ENCODE peak calls at places on chromosomes 12 and 14, in nine cellular contexts. One of them, this sample, is unnamed.

GRCh38 chr12:1047898-1048660 is 57.1 kb downstream of the ERC1 start:
- DNase-seq in neural progenitor cell: no peak
- DNase-seq in PC-9: no peak
- DNase-seq in astrocyte of the cerebellum: no peak
- DNase-seq in lower lobe of right lung: no peak
- DNase-seq in endothelial cell of umbilical vein: peak
- DNase-seq in HCT116: no peak
- DNase-seq in A549: no peak
- DNase-seq in fibroblast of lung: peak
- DNase-seq in this sample: no peak

GRCh38 chr14:100296106-100296651 is 10.1 kb downstream of the SLC25A29 start:
- DNase-seq in neural progenitor cell: no peak
- DNase-seq in PC-9: no peak
- DNase-seq in astrocyte of the cerebellum: no peak
- DNase-seq in lower lobe of right lung: peak
- DNase-seq in endothelial cell of umbilical vein: no peak
- DNase-seq in HCT116: no peak
- DNase-seq in A549: no peak
- DNase-seq in fibroblast of lung: no peak
- DNase-seq in this sample: no peak

GRCh38 chr12:123966596-123966995 is 6.0 kb downstream of the CCDC92 start:
- DNase-seq in neural progenitor cell: no peak
- DNase-seq in PC-9: no peak
- DNase-seq in astrocyte of the cerebellum: peak
- DNase-seq in lower lobe of right lung: no peak
- DNase-seq in endothelial cell of umbilical vein: no peak
- DNase-seq in HCT116: no peak
- DNase-seq in A549: no peak
- DNase-seq in fibroblast of lung: peak
- DNase-seq in this sample: no peak

GRCh38 chr12:57896437-57897201 is 44.7 kb upstream of the ATP23 start:
- DNase-seq in neural progenitor cell: peak
- DNase-seq in PC-9: peak
- DNase-seq in astrocyte of the cerebellum: no peak
- DNase-seq in lower lobe of right lung: peak
- DNase-seq in endothelial cell of umbilical vein: peak
- DNase-seq in HCT116: no peak
- DNase-seq in A549: peak
- DNase-seq in fibroblast of lung: peak
- DNase-seq in this sample: no peak

GRCh38 chr12:92928431-92928961 is 599 bp downstream of the EEA1 start:
- DNase-seq in neural progenitor cell: no peak
- DNase-seq in PC-9: no peak
- DNase-seq in astrocyte of the cerebellum: no peak
- DNase-seq in lower lobe of right lung: peak
- DNase-seq in endothelial cell of umbilical vein: peak
- DNase-seq in HCT116: no peak
- DNase-seq in A549: peak
- DNase-seq in fibroblast of lung: peak
- DNase-seq in this sample: no peak

GRCh38 chr14:104118006-104118844 is 20.2 kb upstream of the KIF26A start:
- DNase-seq in neural progenitor cell: no peak
- DNase-seq in PC-9: no peak
- DNase-seq in astrocyte of the cerebellum: no peak
- DNase-seq in lower lobe of right lung: no peak
- DNase-seq in endothelial cell of umbilical vein: no peak
- DNase-seq in HCT116: no peak
- DNase-seq in A549: no peak
- DNase-seq in fibroblast of lung: no peak
- DNase-seq in this sample: no peak

GRCh38 chr12:110355080-110355479 is 48.4 kb downstream of the ANAPC7 start:
- DNase-seq in neural progenitor cell: peak
- DNase-seq in PC-9: no peak
- DNase-seq in astrocyte of the cerebellum: no peak
- DNase-seq in lower lobe of right lung: no peak
- DNase-seq in endothelial cell of umbilical vein: no peak
- DNase-seq in HCT116: peak
- DNase-seq in A549: peak
- DNase-seq in fibroblast of lung: peak
- DNase-seq in this sample: no peak

GRCh38 chr12:124786065-124786964 is 77.3 kb downstream of the SCARB1 start:
- DNase-seq in neural progenitor cell: peak
- DNase-seq in PC-9: no peak
- DNase-seq in astrocyte of the cerebellum: peak
- DNase-seq in lower lobe of right lung: peak
- DNase-seq in endothelial cell of umbilical vein: peak
- DNase-seq in HCT116: no peak
- DNase-seq in A549: peak
- DNase-seq in fibroblast of lung: peak
- DNase-seq in this sample: peak

GRCh38 chr14:95299271-95299670 is 20.4 kb downstream of the CLMN start:
- DNase-seq in neural progenitor cell: no peak
- DNase-seq in PC-9: no peak
- DNase-seq in astrocyte of the cerebellum: no peak
- DNase-seq in lower lobe of right lung: no peak
- DNase-seq in endothelial cell of umbilical vein: no peak
- DNase-seq in HCT116: no peak
- DNase-seq in A549: no peak
- DNase-seq in fibroblast of lung: no peak
- DNase-seq in this sample: no peak

GRCh38 chr12:28795306-28795705 is 353.8 kb upstream of the FAR2 start:
- DNase-seq in neural progenitor cell: no peak
- DNase-seq in PC-9: no peak
- DNase-seq in astrocyte of the cerebellum: no peak
- DNase-seq in lower lobe of right lung: no peak
- DNase-seq in endothelial cell of umbilical vein: no peak
- DNase-seq in HCT116: no peak
- DNase-seq in A549: peak
- DNase-seq in fibroblast of lung: peak
- DNase-seq in this sample: no peak

GRCh38 chr12:100675432-100675831 is 101.9 kb downstream of the GAS2L3 start:
- DNase-seq in neural progenitor cell: no peak
- DNase-seq in PC-9: no peak
- DNase-seq in astrocyte of the cerebellum: peak
- DNase-seq in lower lobe of right lung: no peak
- DNase-seq in endothelial cell of umbilical vein: peak
- DNase-seq in HCT116: no peak
- DNase-seq in A549: no peak
- DNase-seq in fibroblast of lung: peak
- DNase-seq in this sample: peak

GRCh38 chr14:99938896-99939295 is 126.3 kb upstream of the EVL start:
- DNase-seq in neural progenitor cell: no peak
- DNase-seq in PC-9: no peak
- DNase-seq in astrocyte of the cerebellum: no peak
- DNase-seq in lower lobe of right lung: no peak
- DNase-seq in endothelial cell of umbilical vein: no peak
- DNase-seq in HCT116: no peak
- DNase-seq in A549: no peak
- DNase-seq in fibroblast of lung: no peak
- DNase-seq in this sample: no peak

GRCh38 chr12:65962921-65963883 is 138.9 kb downstream of the HMGA2 start:
- DNase-seq in neural progenitor cell: peak
- DNase-seq in PC-9: no peak
- DNase-seq in astrocyte of the cerebellum: peak
- DNase-seq in lower lobe of right lung: no peak
- DNase-seq in endothelial cell of umbilical vein: peak
- DNase-seq in HCT116: peak
- DNase-seq in A549: peak
- DNase-seq in fibroblast of lung: peak
- DNase-seq in this sample: no peak

GRCh38 chr14:67447033-67447381 is 35.0 kb upstream of the PLEK2 start:
- DNase-seq in neural progenitor cell: no peak
- DNase-seq in PC-9: no peak
- DNase-seq in astrocyte of the cerebellum: no peak
- DNase-seq in lower lobe of right lung: no peak
- DNase-seq in endothelial cell of umbilical vein: no peak
- DNase-seq in HCT116: no peak
- DNase-seq in A549: no peak
- DNase-seq in fibroblast of lung: no peak
- DNase-seq in this sample: no peak

GRCh38 chr14:45128963-45129629 is 5.2 kb downstream of the FKBP3 start:
- DNase-seq in neural progenitor cell: no peak
- DNase-seq in PC-9: no peak
- DNase-seq in astrocyte of the cerebellum: no peak
- DNase-seq in lower lobe of right lung: no peak
- DNase-seq in endothelial cell of umbilical vein: no peak
- DNase-seq in HCT116: no peak
- DNase-seq in A549: no peak
- DNase-seq in fibroblast of lung: no peak
- DNase-seq in this sample: no peak

GRCh38 chr14:55221186-55221585 is 29.8 kb upstream of the DLGAP5 start:
- DNase-seq in neural progenitor cell: no peak
- DNase-seq in PC-9: no peak
- DNase-seq in astrocyte of the cerebellum: no peak
- DNase-seq in lower lobe of right lung: no peak
- DNase-seq in endothelial cell of umbilical vein: peak
- DNase-seq in HCT116: no peak
- DNase-seq in A549: no peak
- DNase-seq in fibroblast of lung: peak
- DNase-seq in this sample: no peak

GRCh38 chr14:74400328-74400727 is 25.7 kb downstream of the SYNDIG1L start:
- DNase-seq in neural progenitor cell: peak
- DNase-seq in PC-9: no peak
- DNase-seq in astrocyte of the cerebellum: no peak
- DNase-seq in lower lobe of right lung: no peak
- DNase-seq in endothelial cell of umbilical vein: no peak
- DNase-seq in HCT116: peak
- DNase-seq in A549: peak
- DNase-seq in fibroblast of lung: no peak
- DNase-seq in this sample: no peak

GRCh38 chr12:56032006-56032405 is 9.7 kb upstream of the RPS26 start:
- DNase-seq in neural progenitor cell: no peak
- DNase-seq in PC-9: no peak
- DNase-seq in astrocyte of the cerebellum: no peak
- DNase-seq in lower lobe of right lung: no peak
- DNase-seq in endothelial cell of umbilical vein: no peak
- DNase-seq in HCT116: no peak
- DNase-seq in A549: no peak
- DNase-seq in fibroblast of lung: no peak
- DNase-seq in this sample: no peak

GRCh38 chr12:26938660-26939185 is 453 bp downstream of the FGFR1OP2 start:
- DNase-seq in neural progenitor cell: no peak
- DNase-seq in PC-9: no peak
- DNase-seq in astrocyte of the cerebellum: no peak
- DNase-seq in lower lobe of right lung: no peak
- DNase-seq in endothelial cell of umbilical vein: no peak
- DNase-seq in HCT116: peak
- DNase-seq in A549: no peak
- DNase-seq in fibroblast of lung: no peak
- DNase-seq in this sample: no peak

GRCh38 chr14:74792249-74793039 is 29.3 kb downstream of the YLPM1 start:
- DNase-seq in neural progenitor cell: no peak
- DNase-seq in PC-9: no peak
- DNase-seq in astrocyte of the cerebellum: no peak
- DNase-seq in lower lobe of right lung: no peak
- DNase-seq in endothelial cell of umbilical vein: peak
- DNase-seq in HCT116: no peak
- DNase-seq in A549: no peak
- DNase-seq in fibroblast of lung: peak
- DNase-seq in this sample: no peak

GRCh38 chr12:77120156-77120555 is 54.8 kb upstream of the E2F7 start:
- DNase-seq in neural progenitor cell: no peak
- DNase-seq in PC-9: no peak
- DNase-seq in astrocyte of the cerebellum: no peak
- DNase-seq in lower lobe of right lung: no peak
- DNase-seq in endothelial cell of umbilical vein: peak
- DNase-seq in HCT116: peak
- DNase-seq in A549: peak
- DNase-seq in fibroblast of lung: peak
- DNase-seq in this sample: peak

GRCh38 chr14:86388216-86388615 is 858.3 kb downstream of the FLRT2 start:
- DNase-seq in neural progenitor cell: no peak
- DNase-seq in PC-9: no peak
- DNase-seq in astrocyte of the cerebellum: no peak
- DNase-seq in lower lobe of right lung: no peak
- DNase-seq in endothelial cell of umbilical vein: no peak
- DNase-seq in HCT116: no peak
- DNase-seq in A549: no peak
- DNase-seq in fibroblast of lung: no peak
- DNase-seq in this sample: no peak

GRCh38 chr12:75892779-75893408 is 138.7 kb downstream of the PHLDA1 start:
- DNase-seq in neural progenitor cell: no peak
- DNase-seq in PC-9: peak
- DNase-seq in astrocyte of the cerebellum: peak
- DNase-seq in lower lobe of right lung: no peak
- DNase-seq in endothelial cell of umbilical vein: no peak
- DNase-seq in HCT116: no peak
- DNase-seq in A549: no peak
- DNase-seq in fibroblast of lung: peak
- DNase-seq in this sample: no peak

GRCh38 chr12:53231859-53232640 is at the start of gene RARG:
- DNase-seq in neural progenitor cell: peak
- DNase-seq in PC-9: peak
- DNase-seq in astrocyte of the cerebellum: no peak
- DNase-seq in lower lobe of right lung: peak
- DNase-seq in endothelial cell of umbilical vein: no peak
- DNase-seq in HCT116: no peak
- DNase-seq in A549: peak
- DNase-seq in fibroblast of lung: peak
- DNase-seq in this sample: no peak
- H3K4me3 ChIP-seq in neural progenitor cell: peak
- H3K4me3 ChIP-seq in PC-9: peak
- H3K4me3 ChIP-seq in astrocyte of the cerebellum: peak
- H3K4me3 ChIP-seq in lower lobe of right lung: peak
- H3K4me3 ChIP-seq in endothelial cell of umbilical vein: peak
- H3K4me3 ChIP-seq in HCT116: peak
- H3K4me3 ChIP-seq in A549: peak
- H3K4me3 ChIP-seq in fibroblast of lung: peak
- H3K4me3 ChIP-seq in this sample: peak

GRCh38 chr12:46386360-46386867 is 13.8 kb upstream of the SLC38A2 start:
- DNase-seq in neural progenitor cell: no peak
- DNase-seq in PC-9: no peak
- DNase-seq in astrocyte of the cerebellum: peak
- DNase-seq in lower lobe of right lung: no peak
- DNase-seq in endothelial cell of umbilical vein: peak
- DNase-seq in HCT116: no peak
- DNase-seq in A549: peak
- DNase-seq in fibroblast of lung: peak
- DNase-seq in this sample: peak
- H3K4me3 ChIP-seq in neural progenitor cell: no peak
- H3K4me3 ChIP-seq in PC-9: peak
- H3K4me3 ChIP-seq in astrocyte of the cerebellum: no peak
- H3K4me3 ChIP-seq in lower lobe of right lung: peak
- H3K4me3 ChIP-seq in endothelial cell of umbilical vein: no peak
- H3K4me3 ChIP-seq in HCT116: no peak
- H3K4me3 ChIP-seq in A549: peak
- H3K4me3 ChIP-seq in fibroblast of lung: no peak
- H3K4me3 ChIP-seq in this sample: no peak

GRCh38 chr12:24302708-24303107 is 353.2 kb upstream of the SOX5 start:
- DNase-seq in neural progenitor cell: no peak
- DNase-seq in PC-9: no peak
- DNase-seq in astrocyte of the cerebellum: no peak
- DNase-seq in lower lobe of right lung: no peak
- DNase-seq in endothelial cell of umbilical vein: no peak
- DNase-seq in HCT116: no peak
- DNase-seq in A549: no peak
- DNase-seq in fibroblast of lung: no peak
- DNase-seq in this sample: no peak
- H3K4me3 ChIP-seq in neural progenitor cell: no peak
- H3K4me3 ChIP-seq in PC-9: no peak
- H3K4me3 ChIP-seq in astrocyte of the cerebellum: no peak
- H3K4me3 ChIP-seq in lower lobe of right lung: no peak
- H3K4me3 ChIP-seq in endothelial cell of umbilical vein: no peak
- H3K4me3 ChIP-seq in HCT116: no peak
- H3K4me3 ChIP-seq in A549: no peak
- H3K4me3 ChIP-seq in fibroblast of lung: no peak
- H3K4me3 ChIP-seq in this sample: no peak

GRCh38 chr12:121789233-121789781 is 4.2 kb downstream of the RHOF start:
- DNase-seq in neural progenitor cell: no peak
- DNase-seq in PC-9: no peak
- DNase-seq in astrocyte of the cerebellum: no peak
- DNase-seq in lower lobe of right lung: no peak
- DNase-seq in endothelial cell of umbilical vein: no peak
- DNase-seq in HCT116: no peak
- DNase-seq in A549: no peak
- DNase-seq in fibroblast of lung: no peak
- DNase-seq in this sample: no peak
- H3K4me3 ChIP-seq in neural progenitor cell: no peak
- H3K4me3 ChIP-seq in PC-9: peak
- H3K4me3 ChIP-seq in astrocyte of the cerebellum: no peak
- H3K4me3 ChIP-seq in lower lobe of right lung: peak
- H3K4me3 ChIP-seq in endothelial cell of umbilical vein: no peak
- H3K4me3 ChIP-seq in HCT116: no peak
- H3K4me3 ChIP-seq in A549: no peak
- H3K4me3 ChIP-seq in fibroblast of lung: no peak
- H3K4me3 ChIP-seq in this sample: no peak